ENCODE peak calls at places on chromosomes 13 and 19, in eight cellular contexts. Y, H, W, T, R, K, C and Q are unnamed samples.

GRCh38 chr13:42836930-42837329 is 55.5 kb downstream of the FAM216B start:
- DNase-seq in H (no peak), C (peak; percentile 59), Y (peak; percentile 25), R (peak; percentile 53), K (no peak), W (peak; percentile 12), T (peak; percentile 33), Q (no peak)

GRCh38 chr19:1856698-1857603 is 6.4 kb downstream of the KLF16 start:
- DNase-seq in W (peak; percentile 85), K (no peak), C (peak; percentile 36), H (peak; percentile 89), T (peak; percentile 65), R (peak; percentile 94), Y (peak; percentile 44), Q (no peak)

GRCh38 chr19:991174-991931 is 7.2 kb downstream of the WDR18 start:
- DNase-seq in H (no peak), K (no peak), T (peak; percentile 93), W (peak; percentile 39), C (no peak), Y (peak; percentile 28), R (no peak), Q (peak; percentile 21)

GRCh38 chr13:110420626-110421025 is 113.5 kb downstream of the COL4A2 start:
- DNase-seq in R (no peak), T (no peak), Y (no peak), K (no peak), C (no peak), H (no peak), W (no peak), Q (no peak)

GRCh38 chr19:17553256-17553655 is 2.2 kb upstream of the COLGALT1 start:
- DNase-seq in C (peak; percentile 89), R (no peak), K (no peak), T (peak; percentile 54), Y (peak; percentile 15), W (peak; percentile 96), H (peak; percentile 71), Q (no peak)

GRCh38 chr13:23865065-23865464 is 24.1 kb downstream of the MIPEP start:
- DNase-seq in R (no peak), T (no peak), K (no peak), Y (no peak), W (no peak), H (no peak), C (no peak), Q (no peak)

GRCh38 chr19:43738780-43739211 is 16.0 kb downstream of the SMG9 start:
- DNase-seq in H (no peak), W (no peak), Y (no peak), R (no peak), T (no peak), K (no peak), C (no peak), Q (no peak)

GRCh38 chr13:41458939-41459753 is 1.8 kb downstream of the RGCC start:
- DNase-seq in W (peak; percentile 56), C (no peak), T (no peak), K (no peak), H (no peak), Y (peak; percentile 22), R (no peak), Q (no peak)

GRCh38 chr19:3644351-3645066 is 17.9 kb upstream of the CACTIN start:
- DNase-seq in C (no peak), H (no peak), W (no peak), K (no peak), T (peak; percentile 47), Y (no peak), R (peak; percentile 95), Q (no peak)

GRCh38 chr13:112171570-112171965 is 104.6 kb downstream of the SOX1 start:
- DNase-seq in C (no peak), H (no peak), K (no peak), R (peak; percentile 14), W (no peak), Y (no peak), T (no peak), Q (no peak)

GRCh38 chr13:31629085-31629785 is 110.1 kb upstream of the RXFP2 start:
- DNase-seq in H (no peak), Y (no peak), K (no peak), T (no peak), R (no peak), C (no peak), W (peak; percentile 40), Q (no peak)

GRCh38 chr19:33282036-33282686 is 20.2 kb downstream of the CEBPA start:
- DNase-seq in R (peak; percentile 68), W (no peak), C (no peak), K (no peak), T (no peak), H (no peak), Y (no peak), Q (no peak)

GRCh38 chr19:7926021-7926726 is at the start of gene CTXN1:
- DNase-seq in H (peak; percentile 83), K (peak; percentile 93), W (peak; percentile 56), R (peak; percentile 76), Y (peak; percentile 91), C (no peak), T (peak; percentile 91), Q (peak; percentile 79)

GRCh38 chr19:34519602-34520001 is 38.0 kb downstream of the WTIP start:
- DNase-seq in K (no peak), T (no peak), C (no peak), R (no peak), W (no peak), H (no peak), Y (no peak), Q (no peak)

GRCh38 chr13:50981686-50982085 is 72.1 kb downstream of the RNASEH2B start:
- DNase-seq in C (no peak), R (no peak), W (no peak), T (no peak), K (no peak), Y (no peak), H (no peak), Q (no peak)

GRCh38 chr19:17209126-17210036 is 5.8 kb upstream of the USE1 start:
- DNase-seq in C (no peak), T (peak; percentile 96), K (no peak), W (peak; percentile 33), Y (peak; percentile 93), R (no peak), H (no peak), Q (no peak)

GRCh38 chr19:39251081-39251480 is 2.4 kb upstream of the IFNL4 start:
- DNase-seq in H (no peak), R (no peak), W (no peak), Y (no peak), C (no peak), K (no peak), T (no peak), Q (no peak)

GRCh38 chr13:44249439-44249838 is 124.2 kb upstream of the SERP2 start:
- DNase-seq in C (peak; percentile 56), W (peak; percentile 59), K (no peak), R (no peak), Y (no peak), T (peak; percentile 18), H (no peak), Q (no peak)

GRCh38 chr19:4144666-4145261 is 8.7 kb upstream of the CREB3L3 start:
- DNase-seq in K (no peak), T (no peak), W (no peak), R (no peak), Y (no peak), H (no peak), C (no peak), Q (no peak)

GRCh38 chr13:91774397-91774796 is 376.0 kb downstream of the GPC5 start:
- DNase-seq in T (no peak), W (no peak), C (no peak), Y (no peak), K (no peak), H (no peak), R (no peak), Q (no peak)

GRCh38 chr13:83881031-83881727 is 1.1 kb downstream of the SLITRK1 start:
- DNase-seq in W (no peak), T (no peak), R (no peak), H (no peak), Y (peak; percentile 8), C (no peak), K (no peak), Q (no peak)

GRCh38 chr13:20702530-20702929 is 969 bp upstream of the IL17D start:
- DNase-seq in Y (no peak), C (no peak), R (no peak), K (no peak), T (no peak), H (no peak), W (no peak), Q (no peak)

GRCh38 chr19:45640849-45641273 is 1.7 kb upstream of the EML2 start:
- DNase-seq in W (peak; percentile 79), T (no peak), R (no peak), C (no peak), K (no peak), H (no peak), Y (peak; percentile 58), Q (peak; percentile 64)
- TF ChIP-seq CTCF in W (no peak), T (no peak), R (no peak), C (no peak), K (no peak), H (no peak), Y (no peak), Q (no peak)

GRCh38 chr19:29596885-29597525 is 9.1 kb upstream of the POP4 start:
- DNase-seq in Y (peak; percentile 59), R (no peak), T (no peak), W (peak; percentile 46), H (peak; percentile 42), K (no peak), C (no peak), Q (no peak)
- TF ChIP-seq CTCF in Y (peak; percentile 67), R (no peak), T (peak; percentile 32), W (peak; percentile 44), H (no peak), K (peak; percentile 38), C (peak; percentile 15), Q (no peak)

GRCh38 chr13:102097708-102098107 is 304.1 kb downstream of the FGF14 start:
- DNase-seq in Y (no peak), H (no peak), K (no peak), C (no peak), T (no peak), R (no peak), W (no peak), Q (no peak)
- TF ChIP-seq CTCF in Y (no peak), H (no peak), K (no peak), C (no peak), T (no peak), R (no peak), W (no peak), Q (no peak)

DNA sequence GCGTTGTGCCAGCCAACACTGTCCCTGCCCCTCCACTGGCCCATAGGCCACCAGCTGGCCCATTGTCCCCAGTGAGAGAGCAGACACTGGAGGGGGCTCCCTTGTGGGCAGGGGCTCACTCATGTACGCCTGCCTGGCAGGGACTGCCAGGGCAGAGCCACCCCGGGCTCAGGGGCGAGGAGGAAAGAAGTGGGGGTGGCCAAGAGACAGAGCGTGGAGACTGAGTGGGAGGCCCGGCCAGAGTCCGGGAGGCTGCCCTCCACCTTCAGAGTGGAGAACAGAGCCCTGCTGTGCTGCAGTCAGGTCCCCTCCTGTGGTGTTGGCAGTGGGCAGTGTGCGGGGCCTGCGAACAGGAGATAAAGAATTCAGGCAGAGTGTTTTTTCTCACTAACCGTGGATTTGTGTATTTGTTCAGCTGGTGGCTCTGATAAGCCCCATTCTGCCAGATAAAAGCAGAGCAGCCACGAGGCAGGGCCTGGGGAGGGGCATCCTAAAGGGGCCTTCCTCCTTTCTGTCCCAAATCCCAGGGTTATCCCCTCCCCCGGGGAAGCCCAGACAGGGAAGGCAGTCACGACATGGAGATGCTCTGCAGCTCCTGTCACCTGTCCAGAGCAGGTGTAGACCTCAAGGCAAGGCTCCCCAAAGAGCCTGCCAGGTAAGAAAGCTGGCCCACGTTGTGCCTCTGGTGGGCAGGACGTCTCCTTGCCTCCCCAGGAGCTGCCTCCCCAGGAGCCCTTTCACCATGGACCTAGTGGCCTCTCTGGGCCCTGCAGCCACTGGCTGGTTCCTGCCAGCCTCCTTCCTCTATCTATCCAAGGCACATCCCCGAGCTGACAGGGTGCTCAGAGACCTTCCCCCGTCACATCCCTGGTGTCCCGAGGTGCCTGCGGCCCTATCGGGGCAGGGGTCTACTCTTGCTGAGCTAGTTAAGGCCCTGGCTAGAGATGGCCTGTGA is 33.0 kb downstream of the LYL1 start:
- DNase-seq in W (no peak), K (no peak), T (no peak), Y (no peak), R (no peak), C (no peak), H (no peak), Q (no peak)
- TF ChIP-seq CTCF in W (no peak), K (no peak), T (no peak), Y (no peak), R (no peak), C (no peak), H (no peak), Q (no peak)